ENCODE peak calls at places on chromosomes 13 and 19, in six cellular contexts. W is K562, N is H1, B is GM12891, L is SK-N-SH, T is HepG2. M is an unnamed sample.

GRCh38 chr19:1245884-1246816 is 2.2 kb upstream of the MIDN start:
- DNase-seq in W (no peak), N (no peak), B (no peak), L (no peak), T (peak), M (no peak)

GRCh38 chr19:19661675-19662251 is 1.7 kb downstream of the ATP13A1 start:
- DNase-seq in W (peak), N (peak), B (peak), L (peak), T (peak), M (peak)

GRCh38 chr13:25973576-25973975 is 78.2 kb downstream of the SHISA2 start:
- DNase-seq in W (no peak), N (no peak), B (no peak), L (no peak), T (no peak), M (no peak)

GRCh38 chr13:47420568-47420967 is 523.7 kb upstream of the HTR2A start:
- DNase-seq in W (no peak), N (no peak), B (no peak), L (no peak), T (no peak), M (no peak)

GRCh38 chr19:37654525-37654832 is 786 bp downstream of the ZFP30 start:
- DNase-seq in W (no peak), N (no peak), B (no peak), L (no peak), T (no peak), M (no peak)

GRCh38 chr13:49220035-49220855 is at the start of gene MLNR:
- DNase-seq in W (peak), N (peak), B (peak), L (peak), T (peak), M (peak)

GRCh38 chr13:31556376-31556775 is 182.9 kb upstream of the RXFP2 start:
- DNase-seq in W (no peak), N (no peak), B (no peak), L (no peak), T (no peak), M (no peak)

GRCh38 chr13:106306748-106307277 is 228.6 kb downstream of the EFNB2 start:
- DNase-seq in W (no peak), N (no peak), B (no peak), L (no peak), T (no peak), M (no peak)

GRCh38 chr19:43078311-43078710 is 4.2 kb downstream of the PSG2 start:
- DNase-seq in W (no peak), N (no peak), B (no peak), L (no peak), T (no peak), M (no peak)

GRCh38 chr19:33293255-33294057 is 8.9 kb downstream of the CEBPA start:
- DNase-seq in W (peak), N (no peak), B (no peak), L (no peak), T (peak), M (no peak)

GRCh38 chr13:29428310-29428991 is 167.0 kb downstream of the SLC7A1 start:
- DNase-seq in W (no peak), N (peak), B (no peak), L (peak), T (no peak), M (no peak)

GRCh38 chr19:49301165-49301865 is 23.7 kb downstream of the SLC6A16 start:
- DNase-seq in W (peak), N (peak), B (peak), L (peak), T (peak), M (peak)

GRCh38 chr13:36193151-36193855 is 21.1 kb downstream of the SOHLH2 start:
- DNase-seq in W (no peak), N (no peak), B (no peak), L (no peak), T (no peak), M (no peak)

GRCh38 chr13:100673831-100674362 is 698 bp downstream of the TMTC4 start:
- DNase-seq in W (peak), N (no peak), B (peak), L (no peak), T (peak), M (peak)

GRCh38 chr13:23687614-23688013 is 117.4 kb downstream of the TNFRSF19 start:
- DNase-seq in W (no peak), N (no peak), B (no peak), L (no peak), T (no peak), M (no peak)

GRCh38 chr13:105144020-105144419 is 1391.4 kb downstream of the EFNB2 start:
- DNase-seq in W (no peak), N (no peak), B (no peak), L (no peak), T (no peak), M (no peak)

GRCh38 chr13:54637377-54637776 is 1608.8 kb downstream of the OLFM4 start:
- DNase-seq in W (no peak), N (no peak), B (no peak), L (no peak), T (peak), M (no peak)

GRCh38 chr19:55620951-55621672 is 3.3 kb downstream of the ZNF784 start:
- DNase-seq in W (no peak), N (no peak), B (no peak), L (no peak), T (no peak), M (no peak)

GRCh38 chr19:55620410-55620809 is 4.0 kb downstream of the ZNF784 start:
- DNase-seq in W (no peak), N (no peak), B (no peak), L (no peak), T (no peak), M (no peak)

GRCh38 chr19:55618426-55618825 is 5.9 kb downstream of the ZNF784 start:
- DNase-seq in W (no peak), N (no peak), B (no peak), L (no peak), T (no peak), M (no peak)

GRCh38 chr19:55617426-55617825 is 6.9 kb downstream of the ZNF784 start:
- DNase-seq in W (no peak), N (no peak), B (no peak), L (no peak), T (no peak), M (no peak)

DNA sequence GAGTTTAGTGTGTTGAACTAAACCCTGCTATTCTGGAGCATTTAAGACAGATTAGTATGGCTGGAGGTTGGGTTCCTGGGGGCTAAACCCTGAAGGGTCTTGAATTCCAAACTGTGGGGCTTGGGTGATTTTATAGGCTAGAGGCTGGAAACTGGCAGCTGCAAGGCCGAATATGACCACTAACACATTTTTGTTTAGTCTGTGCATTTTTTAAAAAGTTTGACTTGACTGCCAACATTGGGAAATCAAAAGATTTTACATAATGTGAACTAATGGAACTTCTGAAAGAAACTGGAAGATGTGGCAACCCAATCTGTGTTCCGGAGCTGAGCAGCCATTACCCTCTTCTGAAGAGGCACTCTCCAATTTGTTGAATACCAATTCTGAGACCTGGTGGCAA is 5.1 kb downstream of the ZNF784 start:
- DNase-seq in W (no peak), N (no peak), B (no peak), L (no peak), T (no peak), M (no peak)
- TF ChIP-seq TAF1 in W (no peak), N (no peak), B (no peak), L (no peak), T (no peak), M (no peak)

DNA sequence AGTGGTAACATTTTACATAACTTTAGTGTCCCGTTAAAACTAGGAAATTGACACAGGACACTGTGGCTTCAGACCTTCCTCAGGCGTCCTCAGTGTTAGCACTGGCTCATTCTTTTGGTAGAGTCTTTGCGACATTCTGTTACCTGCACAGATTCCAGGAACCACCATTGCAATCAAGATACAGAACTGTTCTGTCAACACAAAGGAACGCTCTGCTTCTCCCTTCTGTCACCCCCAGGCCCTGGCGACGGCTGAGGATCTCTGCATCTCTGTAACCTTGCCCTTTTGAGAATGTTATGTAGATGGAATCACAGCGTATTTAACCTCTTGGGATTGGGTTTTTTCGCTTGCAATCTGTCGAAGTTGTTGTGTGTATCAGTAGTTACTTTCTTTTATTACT is 22.6 kb downstream of the KDM4B start:
- DNase-seq in W (no peak), N (no peak), B (no peak), L (peak), T (no peak), M (no peak)
- TF ChIP-seq POLR2AphosphoS5 in W (no peak), N (no peak), B (no peak), L (no peak), T (no peak), M (no peak)

GRCh38 chr19:29764322-29764721 is 47.5 kb upstream of the CCNE1 start:
- DNase-seq in W (no peak), N (no peak), B (no peak), L (no peak), T (no peak), M (no peak)
- TF ChIP-seq TAF1 in W (no peak), N (no peak), B (no peak), L (no peak), T (no peak), M (no peak)

GRCh38 chr19:50431343-50432220 is 1.1 kb upstream of the MYBPC2 start:
- DNase-seq in W (peak), N (peak), B (peak), L (peak), T (peak), M (peak)
- TF ChIP-seq POLR2AphosphoS5 in W (no peak), N (no peak), B (no peak), L (no peak), T (no peak), M (peak)